ENCODE peak calls at places on chromosomes 11 and 22, in eight cellular contexts. One of them, this sample, is unnamed.

GRCh38 chr22:30969532-30970355 is 679 bp downstream of the TUG1 start:
- DNase-seq in heart right ventricle: peak
- DNase-seq in left ventricle myocardium inferior: peak
- DNase-seq in KG1: no peak
- DNase-seq in iris pigment epithelial cell: peak
- DNase-seq in neural crest cell: no peak
- DNase-seq in AG08395: peak
- DNase-seq in amniotic stem cell: peak
- DNase-seq in this sample: peak

GRCh38 chr22:46107089-46107664 is 43.1 kb upstream of the PPARA start:
- DNase-seq in heart right ventricle: no peak
- DNase-seq in left ventricle myocardium inferior: no peak
- DNase-seq in KG1: no peak
- DNase-seq in iris pigment epithelial cell: no peak
- DNase-seq in neural crest cell: no peak
- DNase-seq in AG08395: no peak
- DNase-seq in amniotic stem cell: no peak
- DNase-seq in this sample: no peak

GRCh38 chr22:46293591-46294260 is 2.9 kb upstream of the GTSE1 start:
- DNase-seq in heart right ventricle: no peak
- DNase-seq in left ventricle myocardium inferior: peak
- DNase-seq in KG1: no peak
- DNase-seq in iris pigment epithelial cell: peak
- DNase-seq in neural crest cell: no peak
- DNase-seq in AG08395: peak
- DNase-seq in amniotic stem cell: peak
- DNase-seq in this sample: peak

GRCh38 chr11:112277937-112278336 is 17.3 kb upstream of the PLET1 start:
- DNase-seq in heart right ventricle: no peak
- DNase-seq in left ventricle myocardium inferior: no peak
- DNase-seq in KG1: no peak
- DNase-seq in iris pigment epithelial cell: peak
- DNase-seq in neural crest cell: no peak
- DNase-seq in AG08395: peak
- DNase-seq in amniotic stem cell: no peak
- DNase-seq in this sample: no peak

GRCh38 chr11:45209000-45209399 is 62.6 kb downstream of the PRDM11 start:
- DNase-seq in heart right ventricle: no peak
- DNase-seq in left ventricle myocardium inferior: no peak
- DNase-seq in KG1: no peak
- DNase-seq in iris pigment epithelial cell: no peak
- DNase-seq in neural crest cell: no peak
- DNase-seq in AG08395: no peak
- DNase-seq in amniotic stem cell: no peak
- DNase-seq in this sample: no peak

GRCh38 chr11:92180664-92181251 is 43.9 kb upstream of the FAT3 start:
- DNase-seq in heart right ventricle: no peak
- DNase-seq in left ventricle myocardium inferior: no peak
- DNase-seq in KG1: no peak
- DNase-seq in iris pigment epithelial cell: peak
- DNase-seq in neural crest cell: no peak
- DNase-seq in AG08395: peak
- DNase-seq in amniotic stem cell: no peak
- DNase-seq in this sample: peak

GRCh38 chr11:99534812-99535211 is 514.1 kb downstream of the CNTN5 start:
- DNase-seq in heart right ventricle: no peak
- DNase-seq in left ventricle myocardium inferior: no peak
- DNase-seq in KG1: no peak
- DNase-seq in iris pigment epithelial cell: peak
- DNase-seq in neural crest cell: no peak
- DNase-seq in AG08395: no peak
- DNase-seq in amniotic stem cell: no peak
- DNase-seq in this sample: no peak

GRCh38 chr11:30131535-30131934 is 99.3 kb upstream of the FSHB start:
- DNase-seq in heart right ventricle: no peak
- DNase-seq in left ventricle myocardium inferior: no peak
- DNase-seq in KG1: no peak
- DNase-seq in iris pigment epithelial cell: peak
- DNase-seq in neural crest cell: no peak
- DNase-seq in AG08395: peak
- DNase-seq in amniotic stem cell: no peak
- DNase-seq in this sample: no peak

GRCh38 chr22:24432059-24432853 is 4.9 kb downstream of the ADORA2A start:
- DNase-seq in heart right ventricle: peak
- DNase-seq in left ventricle myocardium inferior: peak
- DNase-seq in KG1: no peak
- DNase-seq in iris pigment epithelial cell: peak
- DNase-seq in neural crest cell: no peak
- DNase-seq in AG08395: peak
- DNase-seq in amniotic stem cell: no peak
- DNase-seq in this sample: no peak

GRCh38 chr11:19719960-19720359 is 7.3 kb downstream of the NAV2 start:
- DNase-seq in heart right ventricle: no peak
- DNase-seq in left ventricle myocardium inferior: no peak
- DNase-seq in KG1: no peak
- DNase-seq in iris pigment epithelial cell: no peak
- DNase-seq in neural crest cell: no peak
- DNase-seq in AG08395: no peak
- DNase-seq in amniotic stem cell: no peak
- DNase-seq in this sample: no peak

GRCh38 chr22:30832407-30832987 is 136.1 kb downstream of the MORC2 start:
- DNase-seq in heart right ventricle: no peak
- DNase-seq in left ventricle myocardium inferior: no peak
- DNase-seq in KG1: no peak
- DNase-seq in iris pigment epithelial cell: no peak
- DNase-seq in neural crest cell: no peak
- DNase-seq in AG08395: no peak
- DNase-seq in amniotic stem cell: no peak
- DNase-seq in this sample: no peak

GRCh38 chr11:131036544-131036943 is 120.3 kb upstream of the SNX19 start:
- DNase-seq in heart right ventricle: no peak
- DNase-seq in left ventricle myocardium inferior: no peak
- DNase-seq in KG1: no peak
- DNase-seq in iris pigment epithelial cell: no peak
- DNase-seq in neural crest cell: no peak
- DNase-seq in AG08395: no peak
- DNase-seq in amniotic stem cell: no peak
- DNase-seq in this sample: no peak

GRCh38 chr22:24290459-24290858 is 19.8 kb downstream of the SPECC1L start:
- DNase-seq in heart right ventricle: no peak
- DNase-seq in left ventricle myocardium inferior: no peak
- DNase-seq in KG1: no peak
- DNase-seq in iris pigment epithelial cell: peak
- DNase-seq in neural crest cell: no peak
- DNase-seq in AG08395: peak
- DNase-seq in amniotic stem cell: no peak
- DNase-seq in this sample: no peak

GRCh38 chr11:71163371-71163770 is 89.0 kb downstream of the SHANK2 start:
- DNase-seq in heart right ventricle: no peak
- DNase-seq in left ventricle myocardium inferior: no peak
- DNase-seq in KG1: no peak
- DNase-seq in iris pigment epithelial cell: no peak
- DNase-seq in neural crest cell: no peak
- DNase-seq in AG08395: no peak
- DNase-seq in amniotic stem cell: no peak
- DNase-seq in this sample: no peak

GRCh38 chr11:69508974-69509373 is 27.5 kb downstream of the LINC01488 start:
- DNase-seq in heart right ventricle: no peak
- DNase-seq in left ventricle myocardium inferior: peak
- DNase-seq in KG1: no peak
- DNase-seq in iris pigment epithelial cell: no peak
- DNase-seq in neural crest cell: no peak
- DNase-seq in AG08395: no peak
- DNase-seq in amniotic stem cell: no peak
- DNase-seq in this sample: no peak

GRCh38 chr11:134452026-134452848 is 40.2 kb upstream of the B3GAT1 start:
- DNase-seq in heart right ventricle: no peak
- DNase-seq in left ventricle myocardium inferior: no peak
- DNase-seq in KG1: no peak
- DNase-seq in iris pigment epithelial cell: no peak
- DNase-seq in neural crest cell: no peak
- DNase-seq in AG08395: no peak
- DNase-seq in amniotic stem cell: no peak
- DNase-seq in this sample: no peak

GRCh38 chr22:26893034-26893710 is 235.8 kb downstream of the MIAT start:
- DNase-seq in heart right ventricle: no peak
- DNase-seq in left ventricle myocardium inferior: no peak
- DNase-seq in KG1: no peak
- DNase-seq in iris pigment epithelial cell: no peak
- DNase-seq in neural crest cell: no peak
- DNase-seq in AG08395: no peak
- DNase-seq in amniotic stem cell: no peak
- DNase-seq in this sample: no peak

GRCh38 chr11:95486979-95487378 is 256.0 kb upstream of the SESN3 start:
- DNase-seq in heart right ventricle: no peak
- DNase-seq in left ventricle myocardium inferior: no peak
- DNase-seq in KG1: no peak
- DNase-seq in iris pigment epithelial cell: no peak
- DNase-seq in neural crest cell: no peak
- DNase-seq in AG08395: no peak
- DNase-seq in amniotic stem cell: no peak
- DNase-seq in this sample: no peak

This sample was measured in GM04504.